ENCODE peak calls at places on chromosomes 3 and 15, in seven cellular contexts. B, D, L, P, S, R and U are unnamed samples.
A peak's percentile ranks its signal among the peaks of the same experiment; 100 is the strongest.

GRCh38 chr15:89195836-89196235 is 25.5 kb downstream of the RLBP1 start:
- DNase-seq in B (no peak), R (no peak), D (no peak), P (no peak), L (peak; percentile 92), S (no peak), U (peak; percentile 91)

GRCh38 chr3:53668872-53669271 is 174.5 kb downstream of the CACNA1D start:
- DNase-seq in D (no peak), P (peak; percentile 5), B (no peak), L (peak; percentile 22), S (no peak), R (no peak), U (peak; percentile 52)

GRCh38 chr3:114376091-114376490 is 82.3 kb downstream of the TIGIT start:
- DNase-seq in D (no peak), P (no peak), L (peak; percentile 78), B (no peak), S (no peak), R (no peak), U (peak; percentile 62)

GRCh38 chr3:56822501-56822900 is 20.8 kb upstream of the ARHGEF3 start:
- DNase-seq in P (peak; percentile 3), R (no peak), D (no peak), B (no peak), S (no peak), L (no peak), U (no peak)

GRCh38 chr15:50187997-50188396 is 6.0 kb downstream of the SLC27A2 start:
- DNase-seq in P (no peak), R (no peak), L (no peak), B (no peak), S (no peak), D (no peak), U (no peak)

GRCh38 chr15:68821898-68822380 is 1.2 kb upstream of the ANP32A start:
- DNase-seq in L (peak; percentile 33), D (no peak), B (no peak), P (peak; percentile 62), R (no peak), S (no peak), U (peak; percentile 65)

GRCh38 chr3:41244620-41245336 is 45.5 kb downstream of the CTNNB1 start:
- DNase-seq in S (no peak), R (no peak), P (no peak), D (no peak), B (no peak), L (no peak), U (no peak)

GRCh38 chr15:56292546-56293316 is 49.1 kb upstream of the RFX7 start:
- DNase-seq in S (no peak), B (no peak), L (no peak), D (no peak), R (no peak), P (no peak), U (no peak)